ENCODE peak calls at places on chromosomes 16 and 17, in seven cellular contexts. J is SK-N-SH, O is tibial nerve, V is transverse colon, X is sigmoid colon, H is H1, Z is stomach. D is an unnamed sample.

GRCh38 chr16:87384162-87384999 is 805 bp upstream of the FBXO31 start:
- DNase-seq in Z (peak; percentile 44), O (no peak), H (no peak), J (peak; percentile 82), X (peak; percentile 80), V (peak; percentile 65), D (no peak)

GRCh38 chr17:50967795-50968194 is 101.6 kb upstream of the TOB1 start:
- DNase-seq in X (no peak), Z (no peak), H (no peak), V (no peak), J (no peak), O (no peak), D (no peak)

GRCh38 chr17:56185491-56185890 is 32.2 kb downstream of the ANKFN1 start:
- DNase-seq in X (no peak), V (no peak), H (no peak), Z (no peak), O (no peak), J (no peak), D (no peak)

GRCh38 chr17:59310263-59310920 is 21.1 kb upstream of the YPEL2 start:
- DNase-seq in H (no peak), V (no peak), X (no peak), J (no peak), O (no peak), Z (no peak), D (no peak)

GRCh38 chr17:8673621-8674020 is 43.1 kb upstream of the MYH10 start:
- DNase-seq in X (no peak), J (peak; percentile 71), O (no peak), V (no peak), H (no peak), Z (no peak), D (peak; percentile 28)

GRCh38 chr16:53458623-53459022 is 24.4 kb downstream of the RBL2 start:
- DNase-seq in X (no peak), V (no peak), H (no peak), Z (no peak), O (no peak), J (no peak), D (no peak)

GRCh38 chr16:24850289-24850931 is 4.6 kb downstream of the SLC5A11 start:
- DNase-seq in X (peak; percentile 34), V (no peak), O (no peak), Z (no peak), H (no peak), J (no peak), D (no peak)

GRCh38 chr16:20401066-20401465 is 3.5 kb downstream of the PDILT start:
- DNase-seq in X (no peak), J (no peak), O (no peak), V (no peak), Z (no peak), H (no peak), D (no peak)

GRCh38 chr17:56918916-56919315 is 5.1 kb upstream of the TRIM25 start:
- DNase-seq in O (no peak), H (no peak), X (no peak), J (no peak), Z (no peak), V (no peak), D (no peak)

GRCh38 chr16:1565083-1565805 is 31.8 kb downstream of the TMEM204 start:
- DNase-seq in H (no peak), Z (no peak), V (no peak), O (no peak), J (peak; percentile 50), X (no peak), D (no peak)

GRCh38 chr16:21159281-21159951 is 942 bp downstream of the LDAF1 start:
- DNase-seq in H (no peak), O (peak; percentile 10), V (peak; percentile 63), X (peak; percentile 75), J (peak; percentile 28), Z (peak; percentile 67), D (peak; percentile 53)

GRCh38 chr17:82091264-82092066 is 6.6 kb downstream of the FASN start:
- DNase-seq in J (no peak), X (no peak), Z (no peak), H (no peak), O (no peak), V (no peak), D (peak; percentile 32)

GRCh38 chr16:67843343-67843765 is 1.2 kb downstream of the THAP11 start:
- DNase-seq in V (no peak), X (peak; percentile 73), Z (no peak), H (no peak), J (no peak), O (no peak), D (peak; percentile 58)

DNA sequence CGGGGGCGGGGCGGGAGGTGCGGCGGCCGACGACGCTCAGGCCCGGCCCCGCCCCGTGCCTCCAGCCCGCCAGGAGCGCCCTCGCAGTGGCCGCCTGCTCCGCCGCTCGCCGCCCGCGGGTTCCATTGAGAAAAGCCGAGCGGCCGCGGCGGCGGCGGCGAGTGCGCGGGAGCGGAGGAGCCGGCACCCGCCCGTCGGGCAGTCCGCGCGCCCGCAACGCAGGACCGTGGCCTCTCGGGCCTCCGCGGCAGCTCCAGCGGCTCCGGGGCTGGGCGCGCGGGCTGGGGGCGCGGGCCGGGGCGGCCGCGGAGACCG is at the start of gene ZFPM1:
- DNase-seq in H (no peak), O (no peak), J (no peak), Z (no peak), V (no peak), X (no peak), D (no peak)
- H3K27ac ChIP-seq in H (no peak within 1 kb of the TSS), O (peak within 1 kb of the TSS; percentile 78), J (peak within 1 kb of the TSS; percentile 56), Z (peak within 1 kb of the TSS; percentile 79), V (peak within 1 kb of the TSS; percentile 85), X (peak within 1 kb of the TSS; percentile 69), D (peak within 1 kb of the TSS; percentile 21)

GRCh38 chr16:89491974-89492687 is 1.8 kb upstream of the ANKRD11 start:
- DNase-seq in V (no peak), Z (no peak), X (no peak), H (no peak), O (no peak), J (peak; percentile 44), D (no peak)

GRCh38 chr16:89489731-89490385 is 503 bp downstream of the ANKRD11 start:
- DNase-seq in J (peak; percentile 54), Z (no peak), X (no peak), H (no peak), V (no peak), O (no peak), D (no peak)

GRCh38 chr16:89491238-89491869 is 993 bp upstream of the ANKRD11 start:
- DNase-seq in V (no peak), X (no peak), Z (no peak), H (no peak), O (no peak), J (peak; percentile 46), D (no peak)

GRCh38 chr16:89489040-89489721 is 1.2 kb downstream of the ANKRD11 start:
- DNase-seq in Z (peak; percentile 86), J (peak; percentile 85), H (peak; percentile 59), V (peak; percentile 88), O (peak; percentile 94), X (peak; percentile 95), D (peak; percentile 87)

GRCh38 chr16:89490386-89491237 is at the start of gene ANKRD11:
- DNase-seq in Z (peak; percentile 98), H (peak; percentile 99), O (peak; percentile 95), X (peak; percentile 100), J (peak; percentile 100), V (peak; percentile 99), D (peak; percentile 99)
- TF ChIP-seq CTCF in Z (no peak), H (no peak), O (peak; percentile 40), X (no peak), J (no peak), V (no peak), D (no peak)

DNA sequence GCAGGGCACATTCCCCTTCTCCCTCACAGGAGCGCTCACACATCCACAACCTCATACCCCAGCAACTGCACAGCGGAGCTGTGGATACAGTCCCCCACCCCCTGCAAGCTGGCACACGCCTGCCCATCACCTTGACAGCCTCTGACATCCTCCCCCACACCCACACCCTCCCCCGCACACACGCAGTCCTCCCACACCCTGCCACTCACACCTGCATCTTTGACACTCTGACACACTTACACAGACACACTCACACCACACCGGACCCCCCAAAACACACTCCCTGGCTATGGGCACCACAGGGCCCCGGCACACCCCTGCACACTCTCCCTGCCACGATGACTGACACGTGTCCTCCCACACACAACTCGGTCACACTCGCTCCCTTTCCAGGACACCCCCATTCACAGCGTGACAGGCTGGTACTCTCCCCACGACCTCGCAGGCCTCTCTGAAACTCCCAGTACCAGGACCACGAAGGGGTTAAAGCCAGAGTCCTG is 531 bp upstream of the PPP1R1B start:
- DNase-seq in V (peak; percentile 34), Z (no peak), O (no peak), H (no peak), J (peak; percentile 43), X (no peak), D (no peak)
- TF ChIP-seq EP300 in V (no peak), Z (no peak), O (no peak), H (no peak), J (no peak), X (no peak), D (no peak)

DNA sequence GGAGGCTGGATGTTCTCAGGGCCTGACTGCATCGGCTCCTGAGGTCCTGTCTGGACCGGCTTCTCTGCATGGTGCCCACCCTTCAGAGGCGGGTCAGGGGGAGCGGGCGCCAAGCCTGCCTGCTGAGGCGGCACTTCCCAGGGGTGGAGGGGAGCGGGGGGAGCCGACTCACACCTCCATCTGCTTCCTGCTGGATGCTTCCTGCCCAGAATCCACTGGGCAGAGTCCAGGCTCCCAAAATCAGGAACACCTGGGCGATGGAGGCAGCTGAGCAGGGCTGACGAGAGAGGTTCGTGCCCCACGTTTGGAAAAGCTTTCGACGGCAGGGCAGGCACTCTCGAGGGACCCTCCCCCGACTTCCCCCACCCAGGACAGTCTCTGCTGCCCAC is 42.2 kb downstream of the TIMM22 start:
- DNase-seq in Z (no peak), X (no peak), O (no peak), V (no peak), J (no peak), H (no peak), D (peak; percentile 20)
- H3K27ac ChIP-seq in Z (peak overlapping the region; percentile 79), X (peak overlapping the region; percentile 59), O (peak overlapping the region; percentile 86), V (peak overlapping the region; percentile 59), J (no peak overlapping the region), H (no peak overlapping the region), D (no peak overlapping the region)